ENCODE peak calls at places on chromosomes 1 and 21, in six cellular contexts. Q, M, K, S, N and L are unnamed samples.

GRCh38 chr1:239879321-239880170 is 212.1 kb upstream of the FMN2 start:
- DNase-seq in Q (peak; percentile 21), M (no peak), K (no peak), S (no peak), N (no peak), L (no peak)

GRCh38 chr1:167515893-167516321 is 2.4 kb downstream of the CD247 start:
- DNase-seq in Q (no peak), M (no peak), K (no peak), S (no peak), N (no peak), L (no peak)

GRCh38 chr1:75855010-75855409 is 58.3 kb downstream of the MSH4 start:
- DNase-seq in Q (peak; percentile 22), M (no peak), K (no peak), S (no peak), N (peak; percentile 48), L (no peak)

GRCh38 chr1:12491691-12492090 is 126.3 kb downstream of the DHRS3 start:
- DNase-seq in Q (no peak), M (peak; percentile 6), K (no peak), S (no peak), N (no peak), L (no peak)

GRCh38 chr1:93690341-93690740 is 8.7 kb upstream of the BCAR3 start:
- DNase-seq in Q (no peak), M (no peak), K (no peak), S (no peak), N (no peak), L (no peak)

GRCh38 chr1:187570166-187570565 is 741.4 kb downstream of the PLA2G4A start:
- DNase-seq in Q (no peak), M (no peak), K (no peak), S (no peak), N (no peak), L (no peak)

GRCh38 chr1:178931843-178932551 is 61.1 kb upstream of the ANGPTL1 start:
- DNase-seq in Q (no peak), M (no peak), K (peak; percentile 33), S (no peak), N (no peak), L (no peak)

GRCh38 chr1:230282157-230282556 is 144.0 kb downstream of the PGBD5 start:
- DNase-seq in Q (no peak), M (no peak), K (peak; percentile 68), S (no peak), N (no peak), L (no peak)

GRCh38 chr1:36160388-36160948 is 4.5 kb downstream of the MAP7D1 start:
- DNase-seq in Q (no peak), M (no peak), K (no peak), S (no peak), N (no peak), L (peak; percentile 3)

GRCh38 chr1:163772266-163772665 is 450.5 kb downstream of the NUF2 start:
- DNase-seq in Q (no peak), M (no peak), K (no peak), S (no peak), N (no peak), L (peak; percentile 9)

GRCh38 chr1:33074193-33074945 is 6.6 kb upstream of the AZIN2 start:
- DNase-seq in Q (no peak), M (no peak), K (no peak), S (no peak), N (no peak), L (no peak)

GRCh38 chr1:25695066-25695990 is 78.7 kb downstream of the MAN1C1 start:
- DNase-seq in Q (peak; percentile 14), M (no peak), K (peak; percentile 51), S (no peak), N (peak; percentile 93), L (peak; percentile 88)

GRCh38 chr1:219432191-219432606 is 180.7 kb downstream of the ZC3H11B start:
- DNase-seq in Q (no peak), M (peak; percentile 6), K (peak; percentile 21), S (no peak), N (no peak), L (no peak)

GRCh38 chr1:15705184-15705566 is 21.1 kb downstream of the PLEKHM2 start:
- DNase-seq in Q (no peak), M (no peak), K (no peak), S (no peak), N (no peak), L (no peak)

GRCh38 chr1:29650041-29650400 is 413.7 kb downstream of the PTPRU start:
- DNase-seq in Q (no peak), M (no peak), K (no peak), S (no peak), N (no peak), L (no peak)

GRCh38 chr1:117826119-117826518 is 103.3 kb downstream of the GDAP2 start:
- DNase-seq in Q (no peak), M (no peak), K (no peak), S (no peak), N (no peak), L (no peak)

GRCh38 chr1:67713071-67713806 is 28.2 kb downstream of the GADD45A start:
- DNase-seq in Q (peak; percentile 68), M (peak; percentile 97), K (peak; percentile 35), S (no peak), N (no peak), L (peak; percentile 58)

GRCh38 chr21:15875286-15875685 is 145.5 kb downstream of the USP25 start:
- DNase-seq in Q (no peak), M (no peak), K (no peak), S (no peak), N (no peak), L (no peak)

GRCh38 chr1:181525104-181525721 is 41.9 kb downstream of the CACNA1E start:
- DNase-seq in Q (no peak), M (no peak), K (no peak), S (no peak), N (no peak), L (no peak)